ENCODE peak calls at places on chromosomes 6 and 20, in four cellular contexts. R, W, Y and M are unnamed samples.

GRCh38 chr6:137159912-137160311 is 13.5 kb downstream of the IL22RA2 start:
- DNase-seq in R (no peak), Y (no peak), W (no peak), M (no peak)

GRCh38 chr20:25623225-25623735 is 534 bp downstream of the NANP start:
- DNase-seq in R (peak; percentile 54), W (peak; percentile 46), Y (peak; percentile 52), M (no peak)

GRCh38 chr6:170131351-170131750 is 159.5 kb downstream of the DLL1 start:
- DNase-seq in W (no peak), Y (no peak), R (no peak), M (peak; percentile 81)

GRCh38 chr6:169970306-169970988 is 219.0 kb downstream of the ERMARD start:
- DNase-seq in Y (no peak), R (peak; percentile 15), W (peak; percentile 18), M (peak; percentile 76)

GRCh38 chr6:150008588-150008987 is 16.7 kb downstream of the RAET1L start:
- DNase-seq in R (no peak), W (no peak), Y (peak; percentile 47), M (peak; percentile 86)

GRCh38 chr6:47419621-47420020 is 58.0 kb upstream of the CD2AP start:
- DNase-seq in W (no peak), Y (no peak), R (no peak), M (no peak)

GRCh38 chr6:151447237-151447636 is 4.7 kb downstream of the RMND1 start:
- DNase-seq in Y (no peak), R (no peak), W (no peak), M (no peak)

GRCh38 chr20:19729672-19730071 is 28.4 kb upstream of the RIN2 start:
- DNase-seq in W (no peak), Y (no peak), R (no peak), M (peak; percentile 57)

GRCh38 chr6:144264270-144265060 is 20.7 kb upstream of the UTRN start:
- DNase-seq in W (peak; percentile 27), R (peak; percentile 27), Y (peak; percentile 64), M (no peak)

DNA sequence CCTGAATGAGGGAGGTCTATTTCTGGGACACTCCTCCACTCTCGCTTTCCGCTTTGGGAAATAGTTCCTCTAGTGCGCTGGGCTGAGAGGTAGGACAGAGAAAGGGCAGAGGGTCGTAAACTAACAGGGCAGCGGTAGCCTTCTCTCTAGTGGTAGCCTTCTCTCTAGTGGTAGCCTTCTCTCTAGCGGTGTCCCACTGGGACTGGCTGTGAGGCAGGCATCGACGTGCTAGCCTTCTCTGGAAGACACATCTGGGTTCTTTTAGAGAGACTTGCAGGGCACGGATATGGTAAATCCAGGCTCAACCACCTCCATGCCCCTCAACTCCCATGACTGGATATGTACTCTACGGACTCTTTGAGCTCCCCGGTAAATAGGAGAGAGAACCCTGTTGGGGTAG is 74.7 kb upstream of the SLC22A16 start:
- DNase-seq in R (no peak), Y (no peak), W (no peak), M (no peak)
- TF ChIP-seq CTCF in R (no peak), Y (no peak), W (no peak), M (no peak)

GRCh38 chr6:154510144-154510905 is at the start of gene CNKSR3:
- DNase-seq in Y (peak; percentile 64), R (peak; percentile 93), W (peak; percentile 89), M (peak; percentile 96)

GRCh38 chr6:154507209-154507898 is 3.1 kb downstream of the CNKSR3 start:
- DNase-seq in W (no peak), Y (no peak), R (no peak), M (no peak)

GRCh38 chr6:154508573-154509375 is 1.7 kb downstream of the CNKSR3 start:
- DNase-seq in Y (no peak), R (no peak), W (no peak), M (no peak)

GRCh38 chr6:154511735-154512097 is 1.2 kb upstream of the CNKSR3 start:
- DNase-seq in R (no peak), W (no peak), Y (no peak), M (no peak)

GRCh38 chr6:154509421-154510143 is 903 bp downstream of the CNKSR3 start:
- DNase-seq in R (peak; percentile 64), Y (no peak), W (peak; percentile 31), M (no peak)
- TF ChIP-seq POLR2A in R (no peak), Y (no peak), W (no peak), M (no peak)

DNA sequence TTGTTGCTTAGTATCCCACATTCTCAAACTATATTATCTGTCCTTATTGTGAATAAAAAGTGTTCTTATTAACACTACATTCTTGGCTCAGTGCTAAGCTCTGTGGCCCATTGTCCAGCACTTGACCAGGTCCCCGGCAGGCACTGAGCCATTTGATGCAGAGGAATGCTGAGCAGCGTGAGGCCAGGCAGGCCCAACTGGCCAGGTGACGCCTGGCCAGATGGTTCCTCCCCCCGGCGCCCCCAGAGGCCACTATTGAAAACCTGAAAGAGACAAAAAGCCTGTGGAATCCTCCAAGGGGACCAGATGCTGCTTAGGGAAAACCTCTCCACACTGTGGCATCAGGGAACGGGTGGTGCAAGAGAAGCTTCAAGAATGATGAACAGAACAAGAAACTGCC is 597.5 kb upstream of the JAG1 start:
- DNase-seq in W (no peak), Y (peak; percentile 44), R (no peak), M (no peak)
- TF ChIP-seq CTCF in W (no peak), Y (no peak), R (no peak), M (no peak)

GRCh38 chr6:118652051-118652699 is 784 bp upstream of the CEP85L start:
- DNase-seq in Y (no peak), W (no peak), R (no peak), M (no peak)

GRCh38 chr6:118648866-118649554 is 2.4 kb downstream of the CEP85L start:
- DNase-seq in W (no peak), R (no peak), Y (no peak), M (no peak)

GRCh38 chr6:118649918-118650499 is 1.4 kb downstream of the CEP85L start:
- DNase-seq in R (no peak), Y (no peak), W (no peak), M (no peak)

GRCh38 chr6:118651282-118652050 is at the start of gene CEP85L:
- DNase-seq in Y (peak; percentile 65), R (peak; percentile 93), W (peak; percentile 94), M (peak; percentile 97)

DNA sequence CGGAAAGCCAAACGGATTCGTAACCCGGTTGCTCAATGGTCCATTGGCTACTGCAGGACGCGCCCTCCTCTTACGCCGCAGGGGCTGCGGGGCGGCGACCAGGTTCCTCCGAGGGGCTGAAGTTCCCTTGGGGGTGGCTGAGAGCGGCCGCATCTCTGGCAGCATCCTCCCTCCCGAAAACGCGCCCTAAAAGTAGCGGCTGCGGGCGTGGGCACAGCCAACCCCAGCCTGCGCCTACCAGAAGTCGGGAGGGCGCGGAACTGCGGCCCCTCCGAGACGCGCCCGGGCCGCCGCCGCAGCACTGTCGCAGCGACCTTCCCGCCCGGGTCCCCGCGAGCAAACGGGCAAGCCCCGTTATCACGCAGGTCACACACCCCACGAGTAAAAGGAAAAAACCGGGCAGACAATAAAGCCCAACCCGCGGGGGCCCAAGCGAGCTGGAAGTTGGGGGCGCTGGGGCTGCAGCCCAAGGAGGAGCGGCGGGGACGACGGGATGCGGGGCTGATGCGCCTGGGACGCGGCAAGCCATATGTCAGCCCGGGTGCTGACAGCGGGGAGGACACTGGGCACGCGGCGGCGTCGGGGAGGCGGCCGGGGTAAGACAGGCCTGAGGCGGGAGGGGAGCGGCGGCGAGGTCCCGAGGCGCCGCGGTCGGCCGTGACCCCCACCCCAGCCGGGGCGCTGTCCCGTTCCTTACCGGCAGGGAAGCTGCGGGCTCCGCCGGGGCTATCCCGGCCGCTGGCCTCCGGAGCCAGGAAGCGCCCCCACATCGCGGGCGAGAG is 700 bp downstream of the CEP85L start:
- DNase-seq in Y (peak; percentile 11), R (peak; percentile 70), W (peak; percentile 47), M (peak; percentile 34)
- TF ChIP-seq POLR2A in Y (no peak), R (peak; percentile 42), W (peak; percentile 26), M (no peak)

GRCh38 chr20:4230651-4231050 is 215.3 kb upstream of the RNF24 start:
- DNase-seq in R (no peak), Y (no peak), W (no peak), M (no peak)

GRCh38 chr20:4234664-4235063 is 219.3 kb upstream of the RNF24 start:
- DNase-seq in Y (no peak), W (no peak), R (no peak), M (no peak)

GRCh38 chr20:4234128-4234527 is 218.8 kb upstream of the RNF24 start:
- DNase-seq in R (no peak), W (no peak), Y (no peak), M (peak; percentile 21)

GRCh38 chr20:4235512-4236043 is 220.2 kb upstream of the RNF24 start:
- DNase-seq in Y (no peak), W (no peak), R (no peak), M (no peak)

DNA sequence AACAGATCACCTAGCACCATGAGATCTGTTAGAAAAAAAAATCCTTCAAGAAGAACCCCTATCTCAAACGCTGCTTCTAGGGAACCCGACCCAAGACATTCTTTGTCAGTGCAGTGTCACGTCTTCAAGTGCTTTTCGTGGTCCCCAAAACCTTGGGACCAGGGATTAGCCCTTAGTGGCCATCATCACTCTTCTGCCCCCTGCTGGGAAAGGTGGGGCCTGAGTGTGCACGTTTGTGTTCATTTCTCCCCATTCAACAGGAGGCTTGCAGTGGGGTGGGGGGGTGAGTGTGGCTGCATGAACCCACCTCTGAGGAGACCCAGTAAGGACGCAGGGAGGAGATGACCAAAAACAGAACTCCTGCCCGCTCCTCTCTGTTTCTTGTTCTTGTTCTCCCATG is 218.2 kb upstream of the RNF24 start:
- DNase-seq in Y (no peak), W (no peak), R (no peak), M (no peak)
- TF ChIP-seq CTCF in Y (no peak), W (no peak), R (no peak), M (no peak)

DNA sequence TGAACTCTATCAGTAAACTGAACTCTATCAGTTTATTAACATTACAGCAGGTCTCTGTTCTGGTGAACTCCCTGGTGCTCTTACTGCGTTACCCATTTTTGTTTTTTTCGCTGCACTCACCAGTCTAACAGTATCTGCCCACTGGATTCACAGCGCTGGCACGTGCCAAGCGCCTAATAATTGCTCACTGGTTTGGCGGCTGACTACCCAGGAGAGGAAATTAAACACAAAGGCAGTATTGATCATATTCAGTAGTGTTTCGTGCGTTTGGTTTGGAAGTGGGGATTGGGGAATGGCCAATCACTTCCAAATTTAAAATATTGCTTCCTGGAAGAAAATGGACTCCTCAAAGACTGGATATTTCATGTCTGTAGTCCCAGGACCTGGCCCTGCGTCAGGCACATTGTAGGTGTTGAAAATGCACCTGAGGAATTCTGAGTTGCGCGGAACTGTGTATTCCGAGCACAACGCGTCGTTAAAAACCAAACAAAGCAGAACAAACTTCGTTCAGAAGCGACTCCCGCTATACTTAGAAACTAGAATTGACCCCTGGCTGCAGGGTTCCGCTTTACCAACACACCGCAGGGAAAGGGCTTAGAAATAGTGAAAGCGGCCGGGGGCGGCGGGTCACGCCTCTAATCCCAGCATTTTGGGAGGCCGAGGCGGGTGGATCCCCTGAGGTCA is 1.1 kb upstream of the RPS12 start:
- DNase-seq in Y (no peak), R (peak; percentile 50), W (peak; percentile 51), M (no peak)
- TF ChIP-seq POLR2A in Y (no peak), R (no peak), W (no peak), M (no peak)

GRCh38 chr6:18823782-18824386 is 436.7 kb downstream of the RNF144B start:
- DNase-seq in Y (no peak), W (no peak), R (no peak), M (no peak)
- TF ChIP-seq CTCF in Y (peak; percentile 26), W (no peak), R (no peak), M (no peak)

DNA sequence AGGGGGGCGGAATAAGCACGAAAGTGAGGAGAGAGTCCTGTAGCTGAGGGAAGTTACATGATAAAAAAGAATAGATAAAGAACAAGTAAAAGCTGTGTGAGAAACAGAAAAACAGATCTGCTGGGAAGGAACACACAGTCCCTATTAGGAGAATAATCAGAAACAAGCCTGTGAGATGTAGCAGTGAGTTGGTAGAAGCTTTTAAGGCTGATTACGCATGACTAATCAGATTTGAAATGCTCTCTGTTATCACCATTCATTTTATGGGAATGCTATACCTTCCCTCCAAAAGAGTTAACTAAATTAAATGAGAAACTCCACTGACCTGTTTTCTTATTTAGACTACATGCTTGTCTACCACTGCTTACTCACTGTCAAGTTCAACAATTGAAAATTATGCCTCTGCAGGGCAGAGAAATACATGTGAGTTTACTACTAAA is 15.8 kb downstream of the REPS1 start:
- DNase-seq in R (no peak), W (no peak), Y (no peak), M (no peak)
- TF ChIP-seq POLR2A in R (no peak), W (no peak), Y (no peak), M (no peak)